ENCODE peak calls at places on chromosomes 16 and 17, in five cellular contexts. B, I, U, T and Q are unnamed samples.

GRCh38 chr16:65312071-65312470 is 190.2 kb upstream of the CDH11 start:
- DNase-seq in B (no peak), U (no peak), I (no peak), T (peak; percentile 29), Q (peak; percentile 17)

GRCh38 chr16:53504665-53505064 is 1.7 kb upstream of the AKTIP start:
- DNase-seq in I (no peak), B (no peak), U (no peak), T (peak; percentile 77), Q (peak; percentile 55)

GRCh38 chr16:69323428-69323827 is 7.0 kb downstream of the PDF start:
- DNase-seq in T (no peak), B (no peak), I (no peak), U (no peak), Q (no peak)

GRCh38 chr16:68244903-68245853 is at the start of gene PLA2G15:
- DNase-seq in I (peak; percentile 94), U (peak; percentile 87), T (peak; percentile 93), B (peak; percentile 99), Q (peak; percentile 74)

GRCh38 chr17:77790143-77790829 is 168.2 kb upstream of the TNRC6C start:
- DNase-seq in T (no peak), U (no peak), I (no peak), B (no peak), Q (no peak)

GRCh38 chr16:24972608-24973220 is 42.5 kb downstream of the ARHGAP17 start:
- DNase-seq in T (no peak), U (no peak), B (no peak), I (no peak), Q (no peak)

GRCh38 chr16:533391-534088 is 6.0 kb downstream of the CAPN15 start:
- DNase-seq in I (no peak), T (no peak), U (no peak), B (peak; percentile 86), Q (no peak)

GRCh38 chr17:9475259-9475658 is 100.4 kb downstream of the STX8 start:
- DNase-seq in I (no peak), T (no peak), B (no peak), U (no peak), Q (no peak)

GRCh38 chr17:1412185-1413110 is 12.4 kb upstream of the YWHAE start:
- DNase-seq in B (no peak), I (no peak), T (no peak), U (no peak), Q (no peak)

GRCh38 chr17:82882715-82883446 is 43.1 kb upstream of the ZNF750 start:
- DNase-seq in B (peak; percentile 86), T (no peak), U (no peak), I (peak; percentile 75), Q (peak; percentile 23)

GRCh38 chr16:17283022-17283421 is 187.7 kb downstream of the XYLT1 start:
- DNase-seq in I (no peak), B (no peak), U (no peak), T (no peak), Q (no peak)

GRCh38 chr17:77436058-77436442 is 295.3 kb downstream of the SEC14L1 start:
- DNase-seq in T (peak; percentile 57), I (no peak), B (no peak), U (no peak), Q (no peak)

GRCh38 chr16:55368205-55368604 is 44.2 kb downstream of the IRX6 start:
- DNase-seq in U (no peak), B (no peak), T (no peak), I (no peak), Q (peak; percentile 6)

GRCh38 chr17:57874434-57875108 is 24.7 kb upstream of the MRPS23 start:
- DNase-seq in U (peak; percentile 72), I (no peak), B (peak; percentile 53), T (peak; percentile 94), Q (peak; percentile 48)

GRCh38 chr17:81947189-81947588 is at the start of gene MYADML2:
- DNase-seq in B (no peak), U (no peak), T (no peak), I (no peak), Q (no peak)

GRCh38 chr16:67857547-67858233 is 10.2 kb upstream of the CENPT start:
- DNase-seq in T (peak; percentile 89), I (no peak), U (peak; percentile 77), B (peak; percentile 54), Q (peak; percentile 99)

GRCh38 chr17:8176197-8176940 is at the start of gene TMEM107:
- DNase-seq in B (peak; percentile 93), T (peak; percentile 85), I (peak; percentile 83), U (no peak), Q (peak; percentile 77)
- TF ChIP-seq CTCF in B (no peak), T (peak; percentile 10), I (no peak), U (no peak), Q (peak; percentile 22)

GRCh38 chr16:50354082-50354481 is 14.7 kb downstream of the BRD7 start:
- DNase-seq in B (no peak), I (no peak), T (no peak), U (no peak), Q (no peak)

GRCh38 chr16:50351952-50352351 is 16.8 kb downstream of the BRD7 start:
- DNase-seq in T (no peak), B (no peak), I (no peak), U (no peak), Q (no peak)

GRCh38 chr16:50354629-50355456 is 13.9 kb downstream of the BRD7 start:
- DNase-seq in I (no peak), T (peak; percentile 33), B (no peak), U (no peak), Q (peak; percentile 18)

DNA sequence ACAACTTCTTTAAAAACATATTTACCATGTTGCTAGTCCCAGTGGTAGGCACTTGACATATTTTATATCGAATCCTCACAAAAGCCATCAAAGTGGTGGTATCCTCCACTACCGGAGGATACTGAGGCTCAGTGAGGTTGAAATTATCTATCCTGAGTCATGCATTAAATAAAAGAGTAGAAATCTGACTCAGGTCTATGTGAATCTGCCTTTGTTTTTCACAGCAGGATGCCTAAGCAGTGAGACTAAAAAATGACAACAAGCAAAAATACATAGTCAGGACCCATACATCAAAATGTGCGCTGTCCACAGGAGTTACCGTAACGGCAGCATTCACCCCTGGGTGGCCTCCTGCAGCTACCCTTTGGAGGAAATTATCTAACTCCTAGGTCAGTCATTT is 17.7 kb downstream of the BRD7 start:
- DNase-seq in B (no peak), U (no peak), T (no peak), I (no peak), Q (no peak)
- H3K36me3 ChIP-seq in B (no peaks in the 10 kb centered on the region), U (peaks cover 9% of the 10 kb centered on the region), T (peaks cover 2% of the 10 kb centered on the region), I (peaks cover 13% of the 10 kb centered on the region), Q (peaks cover 2% of the 10 kb centered on the region)

DNA sequence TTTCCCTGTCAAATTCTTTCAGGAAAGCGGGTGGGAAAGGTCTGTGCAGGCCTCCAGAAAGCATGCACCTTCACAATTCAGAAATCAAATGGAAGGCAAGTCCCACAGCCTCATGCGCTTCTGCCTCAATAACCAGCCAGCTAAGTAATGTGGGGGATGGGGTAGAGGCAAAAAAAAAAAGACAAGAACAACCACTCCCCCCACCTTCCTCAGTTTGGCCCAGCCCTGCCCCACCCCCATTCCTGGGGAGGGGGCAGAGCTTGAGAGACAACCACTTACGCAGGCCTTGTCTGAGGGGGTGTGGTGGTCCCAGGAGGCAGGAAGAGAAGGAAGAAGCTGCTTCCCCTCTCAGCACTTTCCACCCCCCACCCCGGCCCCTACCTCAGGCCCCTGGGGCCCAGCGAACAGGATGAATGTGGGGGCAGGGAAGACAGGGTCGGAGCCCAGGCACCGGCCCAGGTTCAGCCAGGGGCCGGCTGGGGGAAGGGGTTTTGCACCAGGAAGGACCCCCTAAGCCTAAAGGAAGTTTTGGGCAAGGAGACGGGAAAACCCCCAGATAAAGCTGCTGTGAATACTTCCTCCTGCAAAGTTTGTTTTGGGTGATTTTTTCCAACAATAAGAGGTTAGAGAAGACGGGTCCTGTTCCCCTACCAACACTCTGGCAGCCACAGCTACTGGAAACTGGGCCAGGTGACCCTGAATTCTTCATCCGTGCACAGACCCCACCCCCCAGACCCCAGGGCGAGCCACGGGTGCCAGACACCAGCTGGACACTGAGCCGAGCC is 1.2 kb downstream of the JUP start:
- DNase-seq in T (peak; percentile 83), B (peak; percentile 60), U (no peak), I (no peak), Q (peak; percentile 66)
- H3K4me3 ChIP-seq in T (peak overlapping the region; percentile 52), B (peak overlapping the region; percentile 91), U (peak overlapping the region; percentile 88), I (peak overlapping the region; percentile 49), Q (peak overlapping the region; percentile 79)

DNA sequence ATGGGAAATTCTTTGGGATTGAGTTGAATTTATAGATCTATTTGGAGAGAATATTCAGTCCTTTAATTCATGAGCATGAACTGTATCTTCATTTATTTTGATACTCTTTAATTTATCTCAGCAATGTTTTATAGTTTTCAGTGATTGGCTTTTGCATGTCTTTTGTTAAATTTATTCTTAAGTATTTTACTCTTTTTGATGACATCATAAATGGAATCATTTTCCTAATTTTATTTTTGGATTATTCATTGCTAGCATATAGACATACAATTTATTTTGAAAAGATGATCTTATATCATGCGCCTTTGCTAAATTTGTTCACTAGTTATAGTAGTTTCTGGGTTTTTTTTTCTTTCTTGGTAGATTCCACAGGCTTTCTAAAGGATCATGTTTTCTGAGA is 149.2 kb upstream of the ASIC2 start:
- DNase-seq in I (no peak), B (no peak), U (no peak), T (no peak), Q (no peak)
- TF ChIP-seq CTCF in I (no peak), B (no peak), U (no peak), T (no peak), Q (no peak)